ENCODE peak calls at places on chromosomes 12 and 14, in eight cellular contexts. J is GDM1; S is stimulated activated effector memory CD8-positive, alpha-beta T cell treated with anti-CD3 and anti-CD28 coated beads, Interleukin-12 subunit alpha, Interleukin-12 subunit beta, amount 100 ng/mL, for 72 hours; N is HS-27A; F is dermis microvascular lymphatic vessel endothelial cell; G is sciatic nerve; Q is heart right ventricle; W is stimulated activated CD4-positive, alpha-beta T cell treated with anti-CD3 and anti-CD28 coated beads, Interleukin-12 subunit alpha, Interleukin-12 subunit beta, amount 100 ng/mL, for 4 hours. X is an unnamed sample.

GRCh38 chr14:20386276-20386855 is 26.9 kb downstream of the TEP1 start:
- DNase-seq in S (no peak), W (no peak), Q (no peak), G (no peak), F (no peak), N (no peak), J (no peak), X (no peak)

GRCh38 chr12:57090924-57091632 is 2.2 kb downstream of the NAB2 start:
- DNase-seq in W (no peak), G (peak; percentile 66), N (no peak), Q (no peak), S (no peak), J (no peak), F (no peak), X (no peak)

GRCh38 chr14:89337912-89338311 is 79.1 kb downstream of the FOXN3 start:
- DNase-seq in N (no peak), F (no peak), J (no peak), G (no peak), W (no peak), S (no peak), Q (peak; percentile 40), X (no peak)

GRCh38 chr12:108724054-108724889 is 7.0 kb downstream of the CORO1C start:
- DNase-seq in S (peak; percentile 55), F (no peak), W (no peak), J (peak; percentile 19), N (no peak), G (no peak), Q (no peak), X (no peak)

GRCh38 chr12:93868771-93869170 is 191.6 kb downstream of the CRADD start:
- DNase-seq in Q (peak; percentile 41), J (no peak), G (no peak), S (no peak), N (no peak), F (no peak), W (no peak), X (no peak)

GRCh38 chr14:74583689-74584434 is 28.2 kb downstream of the LTBP2 start:
- DNase-seq in S (no peak), G (no peak), W (peak; percentile 23), Q (no peak), F (no peak), N (no peak), J (no peak), X (no peak)

GRCh38 chr12:91109148-91109564 is 2.1 kb downstream of the LUM start:
- DNase-seq in N (peak; percentile 60), F (peak; percentile 4), G (peak; percentile 90), J (peak; percentile 27), Q (peak; percentile 58), S (peak; percentile 69), W (peak; percentile 33), X (peak; percentile 49)

GRCh38 chr14:95487669-95488084 is 28.8 kb downstream of the SYNE3 start:
- DNase-seq in Q (no peak), F (no peak), S (no peak), J (no peak), G (no peak), N (no peak), W (no peak), X (no peak)

GRCh38 chr14:69153848-69154208 is 909 bp upstream of the DCAF5 start:
- DNase-seq in F (no peak), Q (peak; percentile 23), G (no peak), S (no peak), W (no peak), J (no peak), N (no peak), X (peak; percentile 33)

GRCh38 chr12:92136883-92137582 is 8.6 kb downstream of the BTG1 start:
- DNase-seq in F (no peak), J (no peak), G (no peak), W (no peak), N (no peak), Q (no peak), S (no peak), X (no peak)

GRCh38 chr12:44589697-44590096 is 286.4 kb downstream of the NELL2 start:
- DNase-seq in J (no peak), W (no peak), F (no peak), N (no peak), Q (no peak), G (no peak), S (no peak), X (no peak)

GRCh38 chr12:80636832-80637231 is 70.6 kb upstream of the MYF6 start:
- DNase-seq in F (no peak), G (no peak), Q (no peak), J (no peak), S (no peak), N (no peak), W (no peak), X (no peak)

GRCh38 chr12:69534389-69534822 is 50.9 kb upstream of the CCT2 start:
- DNase-seq in S (peak; percentile 64), G (peak; percentile 60), Q (peak; percentile 74), F (peak; percentile 92), W (no peak), J (no peak), N (peak; percentile 92), X (peak; percentile 80)

GRCh38 chr12:32549675-32550079 is 129.4 kb upstream of the DNM1L start:
- DNase-seq in J (no peak), Q (no peak), N (no peak), S (no peak), G (no peak), W (no peak), F (no peak), X (no peak)

GRCh38 chr12:112327209-112327930 is 54.9 kb downstream of the HECTD4 start:
- DNase-seq in J (no peak), G (no peak), Q (no peak), N (no peak), F (no peak), W (no peak), S (no peak), X (no peak)

GRCh38 chr12:103924761-103925641 is 5.2 kb upstream of the HSP90B1 start:
- DNase-seq in J (no peak), W (peak; percentile 17), N (no peak), S (peak; percentile 73), Q (no peak), F (no peak), G (no peak), X (no peak)

GRCh38 chr14:94421316-94421715 is 31.3 kb downstream of the SERPINA11 start:
- DNase-seq in J (no peak), N (no peak), W (no peak), S (no peak), F (no peak), Q (no peak), G (no peak), X (no peak)

GRCh38 chr14:58919262-58919661 is 269.2 kb upstream of the DAAM1 start:
- DNase-seq in F (no peak), J (no peak), Q (no peak), W (no peak), N (no peak), G (no peak), S (no peak), X (no peak)

GRCh38 chr12:114812858-114813761 is 129.1 kb upstream of the TBX3 start:
- DNase-seq in N (no peak), J (no peak), W (no peak), Q (no peak), G (no peak), S (no peak), F (no peak), X (no peak)

GRCh38 chr12:8065991-8066594 is at the start of gene C3AR1:
- DNase-seq in N (peak; percentile 36), F (no peak), S (peak; percentile 58), J (peak; percentile 65), Q (no peak), G (no peak), W (no peak), X (no peak)

GRCh38 chr14:32202468-32202865 is 602 bp downstream of the RNU6-8 start:
- DNase-seq in N (no peak), Q (no peak), W (no peak), F (no peak), S (no peak), G (no peak), J (no peak), X (no peak)

GRCh38 chr12:13450231-13451080 is 253.9 kb downstream of the EMP1 start:
- DNase-seq in J (no peak), G (no peak), W (no peak), S (no peak), F (no peak), Q (no peak), N (no peak), X (peak; percentile 16)

GRCh38 chr14:68888025-68888850 is 90.9 kb downstream of the ACTN1 start:
- DNase-seq in F (no peak), N (no peak), Q (peak; percentile 36), J (no peak), S (no peak), W (no peak), G (peak; percentile 51), X (no peak)

GRCh38 chr14:49460647-49461046 is 125.5 kb downstream of the RPS29 start:
- DNase-seq in G (no peak), J (no peak), W (no peak), S (no peak), F (no peak), N (no peak), Q (no peak), X (no peak)

GRCh38 chr12:55965941-55966407 is at the start of gene PMEL:
- DNase-seq in Q (no peak), W (no peak), N (no peak), J (no peak), G (no peak), S (no peak), F (no peak), X (no peak)

GRCh38 chr12:109088818-109089217 is 4.5 kb downstream of the ALKBH2 start:
- DNase-seq in S (no peak), Q (no peak), J (no peak), F (no peak), G (no peak), N (no peak), W (no peak), X (no peak)

GRCh38 chr12:78787576-78787975 is 77.0 kb upstream of the SYT1 start:
- DNase-seq in N (no peak), J (no peak), F (no peak), G (no peak), W (no peak), Q (no peak), S (no peak), X (no peak)

GRCh38 chr12:29921307-29921706 is 137.6 kb upstream of the TMTC1 start:
- DNase-seq in G (no peak), N (peak; percentile 69), F (peak; percentile 6), J (no peak), W (no peak), Q (no peak), S (no peak), X (no peak)

GRCh38 chr12:112163471-112164325 is 38.3 kb downstream of the TRAFD1 start:
- DNase-seq in F (no peak), Q (no peak), G (peak; percentile 49), J (no peak), N (no peak), S (no peak), W (no peak), X (no peak)

GRCh38 chr12:47758834-47759690 is at the start of gene RAPGEF3:
- DNase-seq in W (peak; percentile 65), N (peak; percentile 63), F (peak; percentile 75), G (peak; percentile 88), J (peak; percentile 76), Q (peak; percentile 89), S (peak; percentile 79), X (peak; percentile 87)

GRCh38 chr14:56491299-56492285 is 88.0 kb upstream of the TMEM260 start:
- DNase-seq in F (peak; percentile 30), G (no peak), N (peak; percentile 12), S (peak; percentile 61), J (no peak), W (peak; percentile 12), Q (peak; percentile 25), X (no peak)

GRCh38 chr12:52186135-52186840 is 5.5 kb downstream of the KRT80 start:
- DNase-seq in Q (no peak), J (peak; percentile 24), W (no peak), S (no peak), N (no peak), G (no peak), F (no peak), X (no peak)

GRCh38 chr14:96938946-96939345 is 141.8 kb downstream of the VRK1 start:
- DNase-seq in Q (no peak), G (no peak), S (no peak), J (no peak), W (no peak), N (no peak), F (no peak), X (no peak)

GRCh38 chr12:12681061-12681765 is 14.8 kb downstream of the GPR19 start:
- DNase-seq in F (no peak), J (no peak), N (no peak), S (no peak), W (no peak), G (no peak), Q (no peak), X (no peak)